ENCODE peak calls at places on chromosomes 16 and 17, in nine cellular contexts. M is ovary; U is CD8-positive, alpha-beta T cell; Z is GM23338; V is kidney; A is transverse colon; E is astrocyte of the cerebellum; T is testis; C is mammary epithelial cell. R is an unnamed sample.

GRCh38 chr17:16938031-16938430 is 33.9 kb downstream of the TNFRSF13B start:
- DNase-seq in M (no peak), U (no peak), Z (no peak), V (no peak), A (peak; percentile 2), E (no peak), T (peak; percentile 6), C (no peak), R (no peak)

GRCh38 chr16:19912445-19913305 is 28.0 kb upstream of the GPRC5B start:
- DNase-seq in M (no peak), U (no peak), Z (no peak), V (peak; percentile 18), A (no peak), E (no peak), T (no peak), C (peak; percentile 62), R (no peak)

GRCh38 chr17:50499270-50499669 is 9.0 kb upstream of the MYCBPAP start:
- DNase-seq in M (no peak), U (no peak), Z (no peak), V (no peak), A (no peak), E (no peak), T (no peak), C (no peak), R (no peak)

GRCh38 chr16:89194340-89195311 is 5.7 kb downstream of the SLC22A31 start:
- DNase-seq in M (peak; percentile 36), U (no peak), Z (no peak), V (peak; percentile 76), A (no peak), E (no peak), T (no peak), C (no peak), R (no peak)

GRCh38 chr17:44262654-44263225 is 5.2 kb downstream of the SLC4A1 start:
- DNase-seq in M (no peak), U (no peak), Z (no peak), V (no peak), A (no peak), E (no peak), T (no peak), C (no peak), R (no peak)

GRCh38 chr16:71249399-71249798 is 18.9 kb upstream of the HYDIN start:
- DNase-seq in M (no peak), U (no peak), Z (peak; percentile 69), V (no peak), A (no peak), E (no peak), T (no peak), C (no peak), R (no peak)

GRCh38 chr16:57023541-57024249 is 34.3 kb downstream of the NLRC5 start:
- DNase-seq in M (no peak), U (peak; percentile 89), Z (no peak), V (no peak), A (no peak), E (no peak), T (no peak), C (no peak), R (no peak)

GRCh38 chr16:6068063-6068462 is 970.5 kb upstream of the EEF2KMT start:
- DNase-seq in M (no peak), U (no peak), Z (peak; percentile 21), V (no peak), A (no peak), E (no peak), T (no peak), C (no peak), R (no peak)

GRCh38 chr16:72467157-72467759 is 295.3 kb upstream of the PMFBP1 start:
- DNase-seq in M (no peak), U (no peak), Z (peak; percentile 81), V (no peak), A (no peak), E (peak; percentile 45), T (peak; percentile 21), C (peak; percentile 41), R (peak; percentile 10)

DNA sequence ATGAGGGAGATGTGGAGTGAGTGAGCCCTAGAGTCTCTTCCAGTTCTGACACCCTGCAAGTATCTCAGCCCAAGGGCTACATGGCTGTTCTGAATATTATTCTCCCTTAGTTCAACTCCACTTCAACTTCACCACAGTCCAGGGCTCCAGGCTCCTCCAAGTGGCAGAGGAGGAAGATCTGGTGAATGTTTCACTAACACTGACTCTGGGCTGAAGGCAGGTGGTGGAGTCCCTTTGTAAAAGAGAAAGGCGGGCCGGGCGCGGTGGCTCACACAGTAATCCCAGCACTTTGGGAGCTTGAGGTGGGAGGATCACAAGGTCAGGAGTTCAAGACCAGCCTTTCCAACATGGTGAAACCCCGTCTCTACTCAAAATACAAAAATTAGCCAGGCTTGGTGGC is 13.6 kb downstream of the CCDC92B start:
- DNase-seq in M (no peak), U (no peak), Z (no peak), V (no peak), A (peak; percentile 40), E (no peak), T (no peak), C (no peak), R (no peak)
- TF ChIP-seq CTCF in M (no peak), U (no peak), Z (no peak), V (no peak), A (no peak), E (no peak), T (no peak), C (no peak), R (no peak)

DNA sequence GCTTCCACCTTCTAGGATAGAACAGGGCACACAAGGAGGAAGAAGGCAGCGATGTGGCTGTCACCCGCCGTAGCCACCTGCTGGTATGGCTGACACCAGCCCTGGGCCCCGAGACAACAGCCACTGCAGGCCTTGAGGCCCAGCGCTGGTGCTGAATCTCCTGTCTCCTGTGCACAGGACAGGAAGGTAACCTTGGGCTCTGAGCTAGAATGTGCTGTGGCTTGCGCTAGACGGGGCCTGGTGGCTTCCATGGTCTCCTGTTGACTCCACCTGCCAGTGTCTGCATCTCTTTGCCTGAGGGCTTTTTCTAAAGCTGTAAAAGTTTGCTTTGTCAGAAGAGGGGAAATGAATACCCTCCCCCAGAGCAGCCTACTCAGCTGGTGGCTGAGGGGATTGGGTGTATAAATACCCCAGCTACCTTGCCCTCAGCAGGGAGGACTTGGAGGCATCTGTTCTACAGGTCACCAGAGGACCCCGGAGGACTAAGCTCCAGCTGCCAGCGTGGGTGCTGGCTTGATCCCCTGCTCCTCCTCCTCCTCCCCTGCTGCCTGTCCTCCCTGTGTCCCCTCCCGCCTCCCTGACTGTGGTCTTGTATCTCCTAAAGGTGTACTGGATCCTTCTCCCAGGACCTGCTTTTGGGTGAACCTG is 76.1 kb upstream of the SDK2 start:
- DNase-seq in M (no peak), U (peak; percentile 74), Z (no peak), V (no peak), A (no peak), E (no peak), T (no peak), C (no peak), R (no peak)
- H3K4me3 ChIP-seq in M (no peak overlapping the region), U (no peak overlapping the region), Z (no peak overlapping the region), V (no peak overlapping the region), A (no peak overlapping the region), E (no peak overlapping the region), T (no peak overlapping the region), C (no peak overlapping the region), R (no peak overlapping the region)

GRCh38 chr17:6422654-6423241 is 12.2 kb downstream of the AIPL1 start:
- DNase-seq in M (no peak), U (no peak), Z (peak; percentile 38), V (no peak), A (no peak), E (no peak), T (no peak), C (no peak), R (no peak)
- TF ChIP-seq CTCF in M (no peak), U (no peak), Z (peak; percentile 47), V (no peak), A (no peak), E (no peak), T (no peak), C (no peak), R (no peak)

DNA sequence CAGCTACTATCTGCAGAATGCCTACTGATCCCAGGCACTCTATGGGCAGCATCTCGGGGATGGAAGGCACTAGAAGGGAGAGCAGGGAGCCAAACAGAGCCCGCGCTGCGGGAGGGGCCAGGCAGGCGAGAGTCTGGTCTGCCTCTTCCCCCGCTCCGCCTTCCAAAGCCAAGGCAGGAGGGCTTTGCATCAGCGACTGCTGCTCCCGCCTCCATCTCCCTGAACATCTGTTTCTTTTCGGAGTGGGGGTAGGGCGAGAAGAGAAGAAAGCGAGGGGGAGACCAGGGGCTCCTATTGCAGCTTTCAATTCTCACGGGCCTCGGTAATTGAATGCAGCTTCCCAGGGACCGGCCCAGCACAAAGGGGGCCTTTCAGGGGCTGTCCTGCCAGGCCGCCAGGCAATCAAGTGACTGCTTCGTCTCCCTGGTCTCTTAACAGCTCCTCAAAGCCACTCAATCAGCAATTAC is 31.4 kb upstream of the CDC42EP4 start:
- DNase-seq in M (peak; percentile 85), U (no peak), Z (peak; percentile 89), V (peak; percentile 90), A (peak; percentile 51), E (no peak), T (peak; percentile 73), C (peak; percentile 64), R (peak; percentile 57)
- H3K4me3 ChIP-seq in M (peak overlapping the region; percentile 7), U (no peak overlapping the region), Z (peak overlapping the region; percentile 31), V (no peak overlapping the region), A (peak overlapping the region; percentile 15), E (no peak overlapping the region), T (no peak overlapping the region), C (no peak overlapping the region), R (peak overlapping the region; percentile 32)

GRCh38 chr16:50133214-50133613 is 19.9 kb upstream of the TENT4B start:
- DNase-seq in M (no peak), U (no peak), Z (no peak), V (no peak), A (no peak), E (no peak), T (no peak), C (no peak), R (no peak)

GRCh38 chr16:50137268-50137667 is 15.8 kb upstream of the TENT4B start:
- DNase-seq in M (no peak), U (no peak), Z (no peak), V (no peak), A (no peak), E (no peak), T (no peak), C (no peak), R (no peak)

GRCh38 chr16:50139580-50139979 is 13.5 kb upstream of the TENT4B start:
- DNase-seq in M (no peak), U (no peak), Z (no peak), V (no peak), A (no peak), E (no peak), T (no peak), C (no peak), R (no peak)

DNA sequence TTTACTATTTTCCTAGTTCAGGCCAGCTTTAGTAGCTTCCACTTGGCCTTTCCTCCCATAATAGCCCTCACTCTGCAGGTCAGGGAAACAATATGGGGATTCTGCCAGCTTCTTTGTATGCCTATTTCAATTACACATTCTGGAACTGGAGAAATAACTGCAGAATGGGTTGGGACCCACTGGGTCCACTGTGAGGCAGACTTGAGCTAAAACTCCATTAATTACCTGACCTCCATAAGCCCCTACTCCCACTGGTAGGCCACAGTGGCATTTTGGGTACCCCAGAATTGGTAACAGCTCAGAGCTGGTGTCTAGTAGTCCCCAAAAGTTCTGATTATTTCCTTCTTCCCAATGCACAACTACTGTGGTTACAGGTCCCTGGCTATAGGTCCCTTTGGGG is 16.7 kb upstream of the TENT4B start:
- DNase-seq in M (no peak), U (no peak), Z (peak; percentile 30), V (no peak), A (no peak), E (no peak), T (no peak), C (no peak), R (no peak)
- TF ChIP-seq CTCF in M (no peak), U (no peak), Z (peak; percentile 41), V (peak; percentile 8), A (no peak), E (no peak), T (no peak), C (no peak), R (no peak)

GRCh38 chr16:85157813-85158701 is 45.8 kb upstream of the CIBAR2 start:
- DNase-seq in M (no peak), U (peak; percentile 33), Z (peak; percentile 93), V (no peak), A (no peak), E (no peak), T (no peak), C (no peak), R (no peak)
- H3K4me3 ChIP-seq in M (no peak overlapping the region), U (peak overlapping the region; percentile 42), Z (no peak overlapping the region), V (no peak overlapping the region), A (no peak overlapping the region), E (no peak overlapping the region), T (no peak overlapping the region), C (no peak overlapping the region), R (no peak overlapping the region)

R was measured in AG04449.